ENCODE peak calls at places on chromosome 20, in seven cellular contexts. K is EL; D is stimulated activated CD4-positive, alpha-beta T cell treated with anti-CD3 and anti-CD28 coated beads, Interleukin-1b, Interleukin-23, amount 100 ng/mL, for 24 hours; I is posterior cingulate gyrus; O is HFFc6; H is activated gamma-delta T cell treated with Interleukin-2 at 50 U/mL for 16 hours; J is occipital lobe. P is an unnamed sample.

GRCh38 chr20:58556961-58557360 is 41.8 kb upstream of the APCDD1L start:
- DNase-seq in K (no peak), D (no peak), I (no peak), O (no peak), H (no peak), J (no peak), P (no peak)

GRCh38 chr20:11810316-11811130 is 107.2 kb upstream of the BTBD3 start:
- DNase-seq in K (peak), D (no peak), I (no peak), O (peak), H (no peak), J (no peak), P (no peak)

GRCh38 chr20:13898012-13898612 is 92.3 kb downstream of the SEL1L2 start:
- DNase-seq in K (no peak), D (no peak), I (no peak), O (no peak), H (no peak), J (no peak), P (no peak)

GRCh38 chr20:57266251-57267157 is at the start of gene BMP7:
- DNase-seq in K (no peak), D (no peak), I (peak), O (no peak), H (no peak), J (peak), P (no peak)

GRCh38 chr20:45350217-45350616 is 2.0 kb upstream of the SDC4 start:
- DNase-seq in K (no peak), D (no peak), I (no peak), O (no peak), H (no peak), J (no peak), P (no peak)

GRCh38 chr20:60512436-60512835 is 554.2 kb downstream of the CDH26 start:
- DNase-seq in K (peak), D (no peak), I (no peak), O (peak), H (no peak), J (no peak), P (no peak)

GRCh38 chr20:49579874-49580817 is 12.2 kb upstream of the PTGIS start:
- DNase-seq in K (peak), D (no peak), I (no peak), O (peak), H (no peak), J (no peak), P (no peak)

GRCh38 chr20:47330933-47331708 is 25.4 kb downstream of the ZMYND8 start:
- DNase-seq in K (peak), D (no peak), I (no peak), O (peak), H (no peak), J (no peak), P (no peak)

GRCh38 chr20:19758888-19759331 is 852 bp downstream of the RIN2 start:
- DNase-seq in K (peak), D (no peak), I (peak), O (no peak), H (no peak), J (peak), P (no peak)

P was measured in omental fat pad.